ENCODE peak calls at places on chromosomes 13 and 19, in nine cellular contexts. N is fibroblast of lung, Z is neural progenitor cell, K is PC-3, F is GM23248, C is HepG2, R is mammary epithelial cell, T is K562, A is H1. E is an unnamed sample. For H3K9me3 and H3K4me1, the result is how much of the 10 kb centered on the place peaks cover.

GRCh38 chr19:58366576-58367430 is 4.3 kb upstream of the ZNF497 start:
- DNase-seq in A (no peak), N (no peak), R (no peak), K (no peak), Z (no peak), C (no peak), F (no peak), T (no peak), E (no peak)

GRCh38 chr13:59345316-59345715 is 818.4 kb downstream of the DIAPH3 start:
- DNase-seq in A (no peak), Z (no peak), F (no peak), T (no peak), C (no peak), K (no peak), N (peak), R (no peak), E (peak)

GRCh38 chr19:37872383-37872782 is 34.0 kb downstream of the WDR87 start:
- DNase-seq in F (peak), N (no peak), C (no peak), K (no peak), R (no peak), A (no peak), Z (no peak), T (no peak), E (no peak)

GRCh38 chr13:97385854-97386253 is 48.1 kb upstream of the RAP2A start:
- DNase-seq in C (no peak), F (peak), T (no peak), K (peak), R (peak), N (no peak), A (no peak), Z (no peak), E (no peak)

GRCh38 chr13:41457589-41458186 is 338 bp downstream of the RGCC start:
- DNase-seq in F (peak), N (no peak), A (peak), Z (no peak), T (peak), C (no peak), R (no peak), K (no peak), E (no peak)

GRCh38 chr13:93079294-93079693 is 147.3 kb upstream of the GPC6 start:
- DNase-seq in F (peak), N (peak), K (peak), C (no peak), A (no peak), T (no peak), R (peak), Z (no peak), E (peak)

GRCh38 chr19:45104658-45105384 is 11.8 kb downstream of the PPP1R37 start:
- DNase-seq in F (no peak), Z (no peak), A (no peak), C (no peak), N (no peak), K (no peak), R (peak), T (no peak), E (no peak)

GRCh38 chr13:112756967-112757758 is 67.3 kb downstream of the ATP11A start:
- DNase-seq in K (no peak), T (no peak), N (no peak), Z (peak), A (no peak), C (peak), F (no peak), R (no peak), E (no peak)

GRCh38 chr13:78609464-78610205 is 6.3 kb upstream of the POU4F1 start:
- DNase-seq in T (no peak), N (peak), C (no peak), F (peak), A (peak), R (no peak), Z (peak), K (no peak), E (peak)

GRCh38 chr19:28934626-28935025 is 278.3 kb downstream of the UQCRFS1 start:
- DNase-seq in T (no peak), K (no peak), A (no peak), C (no peak), Z (no peak), R (no peak), F (peak), N (peak), E (no peak)

GRCh38 chr13:83503424-83503823 is 378.9 kb downstream of the SLITRK1 start:
- DNase-seq in Z (no peak), R (peak), K (peak), F (peak), T (no peak), A (no peak), N (peak), C (no peak), E (peak)

GRCh38 chr13:35499131-35500051 is 22.9 kb upstream of the MAB21L1 start:
- DNase-seq in Z (peak), T (no peak), K (no peak), N (no peak), C (no peak), R (no peak), A (no peak), F (no peak), E (no peak)

DNA sequence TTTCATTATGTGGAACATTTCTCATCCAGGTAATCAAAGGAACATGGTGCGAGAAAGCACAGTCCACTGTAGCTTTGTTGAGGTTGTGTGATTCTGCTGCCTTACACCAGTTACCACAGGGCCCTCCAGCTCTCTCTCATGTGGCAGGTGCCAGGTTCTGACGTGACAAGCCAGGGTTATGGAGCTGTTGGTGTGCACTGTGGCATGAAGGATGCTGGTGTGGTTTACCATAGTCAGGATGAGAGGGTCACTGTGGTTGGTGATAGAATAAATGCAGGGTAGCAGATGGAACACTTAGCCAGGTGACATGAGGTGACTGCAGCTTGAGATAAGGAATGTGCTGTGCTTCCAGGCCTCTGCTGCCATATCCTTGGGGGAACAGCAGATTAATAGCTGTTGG is 7.4 kb downstream of the ZNF223 start:
- DNase-seq in N (no peak), Z (no peak), C (no peak), A (no peak), K (no peak), R (no peak), T (no peak), F (no peak), E (no peak)
- H3K9me3 ChIP-seq in N (under half), Z (under half), C (under half), A (under half), K (under half), R (under half), T (under half), F (under half), E (under half)

GRCh38 chr19:49423278-49423984 is at the start of gene PTH2:
- DNase-seq in N (no peak), R (no peak), C (no peak), Z (no peak), F (no peak), A (no peak), K (no peak), T (no peak), E (no peak)

GRCh38 chr19:49421878-49422202 is 1.4 kb downstream of the PTH2 start:
- DNase-seq in N (no peak), K (no peak), T (no peak), F (no peak), C (no peak), Z (no peak), R (no peak), A (no peak), E (no peak)

GRCh38 chr19:49421039-49421877 is 2.0 kb downstream of the PTH2 start:
- DNase-seq in C (no peak), N (peak), R (peak), Z (peak), K (peak), T (peak), A (peak), F (peak), E (peak)

GRCh38 chr19:49423985-49424303 is 703 bp upstream of the PTH2 start:
- DNase-seq in Z (no peak), N (no peak), F (no peak), T (no peak), A (no peak), R (no peak), K (no peak), C (no peak), E (no peak)

GRCh38 chr19:49422407-49423277 is 599 bp downstream of the PTH2 start:
- DNase-seq in N (peak), R (peak), F (peak), K (no peak), T (peak), C (no peak), Z (peak), A (peak), E (peak)
- TF ChIP-seq EZH2 in N (peak), R (peak), F (peak), K (no peak), T (no peak), C (peak), Z (peak), A (peak), E (peak)

GRCh38 chr19:11198769-11199469 is 1.6 kb upstream of the KANK2 start:
- DNase-seq in R (no peak), K (no peak), C (no peak), F (no peak), N (no peak), T (no peak), Z (no peak), A (no peak), E (no peak)
- H3K4me1 ChIP-seq in R (under half), K (under half), C (under half), F (under half), N (under half), T (under half), Z (under half), A (under half), E (under half)

GRCh38 chr19:11942843-11943108 is 17.9 kb downstream of the ZNF700 start:
- DNase-seq in N (no peak), K (peak), C (no peak), T (no peak), Z (no peak), A (no peak), R (no peak), F (no peak), E (no peak)
- H3K9me3 ChIP-seq in N (under half), K (half or more), C (under half), T (under half), Z (under half), A (half or more), R (half or more), F (under half), E (half or more)

DNA sequence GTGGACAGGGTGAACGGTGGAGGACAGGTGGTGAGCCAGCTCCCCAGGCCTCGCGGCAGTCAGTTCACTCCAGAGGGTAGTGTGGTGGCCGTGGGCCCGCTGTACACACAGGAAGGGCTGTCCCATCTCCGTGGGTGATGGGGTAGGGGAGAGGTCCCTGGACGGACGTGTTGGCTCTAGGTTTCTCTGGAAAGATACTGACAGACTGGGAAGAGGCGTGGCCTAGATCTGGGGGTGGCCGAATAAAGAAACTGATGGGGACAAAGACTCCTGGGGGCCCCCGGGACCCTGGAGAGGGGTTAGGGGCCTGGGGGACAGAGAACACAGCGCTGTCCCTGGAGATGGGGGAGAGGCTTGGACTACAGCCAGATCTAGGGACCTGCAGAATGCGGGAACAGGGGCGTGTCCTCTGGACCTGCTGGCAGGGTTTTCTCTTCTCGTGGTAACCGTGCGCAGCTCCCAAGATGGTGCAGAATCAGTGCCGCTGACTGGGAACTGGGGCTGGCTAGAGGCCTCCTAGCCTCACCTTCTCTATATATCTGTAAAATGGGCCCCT is 4.0 kb upstream of the PRAM1 start:
- DNase-seq in C (no peak), R (no peak), K (peak), A (no peak), Z (peak), N (no peak), F (no peak), T (peak), E (peak)
- TF ChIP-seq EZH2 in C (no peak), R (no peak), K (no peak), A (no peak), Z (no peak), N (no peak), F (no peak), T (no peak), E (no peak)

E was measured in A673.